ENCODE peak calls at places on chromosome 5, in ten cellular contexts. One of them, this sample, is unnamed.

GRCh38 chr5:52580921-52581320 is 206.8 kb upstream of the ITGA1 start:
- DNase-seq in astrocyte of the cerebellum: peak; percentile 95
- DNase-seq in HEK293T: no peak
- DNase-seq in left cardiac atrium: peak; percentile 18
- DNase-seq in NCI-H2171 treated with DMSO at 0.1 percent for 48 hours: no peak
- DNase-seq in neural crest cell: no peak
- DNase-seq in NCI-H774: no peak
- DNase-seq in A673: peak; percentile 78
- DNase-seq in choroid plexus epithelial cell: peak; percentile 92
- DNase-seq in amygdala: no peak
- DNase-seq in this sample: peak; percentile 86

GRCh38 chr5:39381376-39381775 is 17.1 kb upstream of the C9 start:
- DNase-seq in astrocyte of the cerebellum: no peak
- DNase-seq in HEK293T: no peak
- DNase-seq in left cardiac atrium: no peak
- DNase-seq in NCI-H2171 treated with DMSO at 0.1 percent for 48 hours: no peak
- DNase-seq in neural crest cell: no peak
- DNase-seq in NCI-H774: no peak
- DNase-seq in A673: no peak
- DNase-seq in choroid plexus epithelial cell: no peak
- DNase-seq in amygdala: no peak
- DNase-seq in this sample: no peak

GRCh38 chr5:14216902-14217301 is 73.8 kb downstream of the TRIO start:
- DNase-seq in astrocyte of the cerebellum: no peak
- DNase-seq in HEK293T: no peak
- DNase-seq in left cardiac atrium: no peak
- DNase-seq in NCI-H2171 treated with DMSO at 0.1 percent for 48 hours: no peak
- DNase-seq in neural crest cell: no peak
- DNase-seq in NCI-H774: no peak
- DNase-seq in A673: no peak
- DNase-seq in choroid plexus epithelial cell: no peak
- DNase-seq in amygdala: no peak
- DNase-seq in this sample: no peak

GRCh38 chr5:124675921-124676846 is 70.3 kb downstream of the ZNF608 start:
- DNase-seq in astrocyte of the cerebellum: no peak
- DNase-seq in HEK293T: no peak
- DNase-seq in left cardiac atrium: no peak
- DNase-seq in NCI-H2171 treated with DMSO at 0.1 percent for 48 hours: peak; percentile 27
- DNase-seq in neural crest cell: no peak
- DNase-seq in NCI-H774: no peak
- DNase-seq in A673: no peak
- DNase-seq in choroid plexus epithelial cell: no peak
- DNase-seq in amygdala: no peak
- DNase-seq in this sample: no peak

GRCh38 chr5:172497591-172498255 is 43.4 kb upstream of the SH3PXD2B start:
- DNase-seq in astrocyte of the cerebellum: no peak
- DNase-seq in HEK293T: no peak
- DNase-seq in left cardiac atrium: no peak
- DNase-seq in NCI-H2171 treated with DMSO at 0.1 percent for 48 hours: no peak
- DNase-seq in neural crest cell: no peak
- DNase-seq in NCI-H774: no peak
- DNase-seq in A673: no peak
- DNase-seq in choroid plexus epithelial cell: no peak
- DNase-seq in amygdala: no peak
- DNase-seq in this sample: no peak

GRCh38 chr5:50420343-50420935 is 20.6 kb downstream of the EMB start:
- DNase-seq in astrocyte of the cerebellum: no peak
- DNase-seq in HEK293T: no peak
- DNase-seq in left cardiac atrium: no peak
- DNase-seq in NCI-H2171 treated with DMSO at 0.1 percent for 48 hours: no peak
- DNase-seq in neural crest cell: no peak
- DNase-seq in NCI-H774: no peak
- DNase-seq in A673: no peak
- DNase-seq in choroid plexus epithelial cell: no peak
- DNase-seq in amygdala: no peak
- DNase-seq in this sample: no peak

GRCh38 chr5:111310713-111311620 is 86.8 kb downstream of the CAMK4 start:
- DNase-seq in astrocyte of the cerebellum: no peak
- DNase-seq in HEK293T: no peak
- DNase-seq in left cardiac atrium: no peak
- DNase-seq in NCI-H2171 treated with DMSO at 0.1 percent for 48 hours: peak; percentile 79
- DNase-seq in neural crest cell: no peak
- DNase-seq in NCI-H774: no peak
- DNase-seq in A673: no peak
- DNase-seq in choroid plexus epithelial cell: no peak
- DNase-seq in amygdala: no peak
- DNase-seq in this sample: no peak

GRCh38 chr5:101461455-101461854 is 558.4 kb upstream of the ST8SIA4 start:
- DNase-seq in astrocyte of the cerebellum: no peak
- DNase-seq in HEK293T: no peak
- DNase-seq in left cardiac atrium: no peak
- DNase-seq in NCI-H2171 treated with DMSO at 0.1 percent for 48 hours: no peak
- DNase-seq in neural crest cell: no peak
- DNase-seq in NCI-H774: no peak
- DNase-seq in A673: no peak
- DNase-seq in choroid plexus epithelial cell: no peak
- DNase-seq in amygdala: no peak
- DNase-seq in this sample: no peak

GRCh38 chr5:170606939-170607338 is 103.1 kb downstream of the KCNIP1 start:
- DNase-seq in astrocyte of the cerebellum: no peak
- DNase-seq in HEK293T: no peak
- DNase-seq in left cardiac atrium: no peak
- DNase-seq in NCI-H2171 treated with DMSO at 0.1 percent for 48 hours: peak; percentile 67
- DNase-seq in neural crest cell: no peak
- DNase-seq in NCI-H774: no peak
- DNase-seq in A673: peak; percentile 7
- DNase-seq in choroid plexus epithelial cell: no peak
- DNase-seq in amygdala: no peak
- DNase-seq in this sample: no peak

GRCh38 chr5:1930880-1931589 is 48.3 kb upstream of the IRX4 start:
- DNase-seq in astrocyte of the cerebellum: no peak
- DNase-seq in HEK293T: no peak
- DNase-seq in left cardiac atrium: peak; percentile 41
- DNase-seq in NCI-H2171 treated with DMSO at 0.1 percent for 48 hours: no peak
- DNase-seq in neural crest cell: peak; percentile 35
- DNase-seq in NCI-H774: no peak
- DNase-seq in A673: no peak
- DNase-seq in choroid plexus epithelial cell: no peak
- DNase-seq in amygdala: no peak
- DNase-seq in this sample: no peak

GRCh38 chr5:89034588-89034987 is 151.6 kb upstream of the MEF2C start:
- DNase-seq in astrocyte of the cerebellum: no peak
- DNase-seq in HEK293T: no peak
- DNase-seq in left cardiac atrium: no peak
- DNase-seq in NCI-H2171 treated with DMSO at 0.1 percent for 48 hours: no peak
- DNase-seq in neural crest cell: no peak
- DNase-seq in NCI-H774: no peak
- DNase-seq in A673: no peak
- DNase-seq in choroid plexus epithelial cell: peak; percentile 22
- DNase-seq in amygdala: no peak
- DNase-seq in this sample: no peak

GRCh38 chr5:18236386-18236785 is 602.1 kb downstream of the TAF11L14 start:
- DNase-seq in astrocyte of the cerebellum: no peak
- DNase-seq in HEK293T: no peak
- DNase-seq in left cardiac atrium: no peak
- DNase-seq in NCI-H2171 treated with DMSO at 0.1 percent for 48 hours: no peak
- DNase-seq in neural crest cell: no peak
- DNase-seq in NCI-H774: no peak
- DNase-seq in A673: peak; percentile 12
- DNase-seq in choroid plexus epithelial cell: peak; percentile 19
- DNase-seq in amygdala: no peak
- DNase-seq in this sample: no peak

GRCh38 chr5:127572930-127573329 is 55.5 kb downstream of the PRRC1 start:
- DNase-seq in astrocyte of the cerebellum: no peak
- DNase-seq in HEK293T: peak; percentile 13
- DNase-seq in left cardiac atrium: no peak
- DNase-seq in NCI-H2171 treated with DMSO at 0.1 percent for 48 hours: no peak
- DNase-seq in neural crest cell: no peak
- DNase-seq in NCI-H774: no peak
- DNase-seq in A673: peak; percentile 18
- DNase-seq in choroid plexus epithelial cell: peak; percentile 58
- DNase-seq in amygdala: no peak
- DNase-seq in this sample: no peak

GRCh38 chr5:625516-625915 is 13.4 kb downstream of the CEP72 start:
- DNase-seq in astrocyte of the cerebellum: no peak
- DNase-seq in HEK293T: no peak
- DNase-seq in left cardiac atrium: no peak
- DNase-seq in NCI-H2171 treated with DMSO at 0.1 percent for 48 hours: no peak
- DNase-seq in neural crest cell: no peak
- DNase-seq in NCI-H774: no peak
- DNase-seq in A673: no peak
- DNase-seq in choroid plexus epithelial cell: no peak
- DNase-seq in amygdala: no peak
- DNase-seq in this sample: no peak

GRCh38 chr5:149423287-149424268 is 44.5 kb upstream of the IL17B start:
- DNase-seq in astrocyte of the cerebellum: no peak
- DNase-seq in HEK293T: no peak
- DNase-seq in left cardiac atrium: peak; percentile 71
- DNase-seq in NCI-H2171 treated with DMSO at 0.1 percent for 48 hours: no peak
- DNase-seq in neural crest cell: no peak
- DNase-seq in NCI-H774: no peak
- DNase-seq in A673: no peak
- DNase-seq in choroid plexus epithelial cell: peak; percentile 88
- DNase-seq in amygdala: no peak
- DNase-seq in this sample: no peak

GRCh38 chr5:126920291-126920690 is 110.1 kb downstream of the MARCHF3 start:
- DNase-seq in astrocyte of the cerebellum: peak; percentile 32
- DNase-seq in HEK293T: no peak
- DNase-seq in left cardiac atrium: peak; percentile 36
- DNase-seq in NCI-H2171 treated with DMSO at 0.1 percent for 48 hours: no peak
- DNase-seq in neural crest cell: no peak
- DNase-seq in NCI-H774: no peak
- DNase-seq in A673: no peak
- DNase-seq in choroid plexus epithelial cell: peak; percentile 46
- DNase-seq in amygdala: no peak
- DNase-seq in this sample: no peak

GRCh38 chr5:82793808-82794419 is 283.3 kb downstream of the TMEM167A start:
- DNase-seq in astrocyte of the cerebellum: no peak
- DNase-seq in HEK293T: peak; percentile 33
- DNase-seq in left cardiac atrium: no peak
- DNase-seq in NCI-H2171 treated with DMSO at 0.1 percent for 48 hours: peak; percentile 4
- DNase-seq in neural crest cell: peak; percentile 36
- DNase-seq in NCI-H774: no peak
- DNase-seq in A673: peak; percentile 63
- DNase-seq in choroid plexus epithelial cell: peak; percentile 47
- DNase-seq in amygdala: no peak
- DNase-seq in this sample: no peak

GRCh38 chr5:66891184-66891925 is 295.2 kb downstream of the MAST4 start:
- DNase-seq in astrocyte of the cerebellum: no peak
- DNase-seq in HEK293T: no peak
- DNase-seq in left cardiac atrium: peak; percentile 41
- DNase-seq in NCI-H2171 treated with DMSO at 0.1 percent for 48 hours: no peak
- DNase-seq in neural crest cell: no peak
- DNase-seq in NCI-H774: no peak
- DNase-seq in A673: no peak
- DNase-seq in choroid plexus epithelial cell: peak; percentile 39
- DNase-seq in amygdala: no peak
- DNase-seq in this sample: no peak

GRCh38 chr5:74660146-74660545 is 19.6 kb upstream of the ENC1 start:
- DNase-seq in astrocyte of the cerebellum: no peak
- DNase-seq in HEK293T: no peak
- DNase-seq in left cardiac atrium: no peak
- DNase-seq in NCI-H2171 treated with DMSO at 0.1 percent for 48 hours: no peak
- DNase-seq in neural crest cell: no peak
- DNase-seq in NCI-H774: no peak
- DNase-seq in A673: no peak
- DNase-seq in choroid plexus epithelial cell: no peak
- DNase-seq in amygdala: no peak
- DNase-seq in this sample: no peak

GRCh38 chr5:118195215-118195614 is 793.1 kb downstream of the DTWD2 start:
- DNase-seq in astrocyte of the cerebellum: no peak
- DNase-seq in HEK293T: no peak
- DNase-seq in left cardiac atrium: no peak
- DNase-seq in NCI-H2171 treated with DMSO at 0.1 percent for 48 hours: no peak
- DNase-seq in neural crest cell: no peak
- DNase-seq in NCI-H774: no peak
- DNase-seq in A673: no peak
- DNase-seq in choroid plexus epithelial cell: no peak
- DNase-seq in amygdala: no peak
- DNase-seq in this sample: no peak

GRCh38 chr5:154320690-154321089 is 125.1 kb upstream of the SAP30L start:
- DNase-seq in astrocyte of the cerebellum: no peak
- DNase-seq in HEK293T: no peak
- DNase-seq in left cardiac atrium: no peak
- DNase-seq in NCI-H2171 treated with DMSO at 0.1 percent for 48 hours: no peak
- DNase-seq in neural crest cell: no peak
- DNase-seq in NCI-H774: no peak
- DNase-seq in A673: no peak
- DNase-seq in choroid plexus epithelial cell: peak; percentile 35
- DNase-seq in amygdala: no peak
- DNase-seq in this sample: no peak

This sample was measured in brain pericyte.